ENCODE peak calls at places on chromosomes 16 and 17, in eight cellular contexts. K, P, R, C, F, Q, G and O are unnamed samples.

GRCh38 chr17:7132511-7133094 is 18.0 kb upstream of the ASGR2 start:
- DNase-seq in K (no peak), G (no peak), F (no peak), C (peak), P (no peak), R (no peak), Q (peak), O (no peak)

GRCh38 chr17:76273923-76274558 is 8.9 kb downstream of the UBALD2 start:
- DNase-seq in K (no peak), P (no peak), C (no peak), G (no peak), Q (no peak), R (no peak), F (no peak), O (no peak)

GRCh38 chr17:41967141-41967920 is 736 bp downstream of the CNP start:
- DNase-seq in K (peak), Q (peak), G (no peak), R (peak), F (no peak), P (no peak), C (no peak), O (peak)

GRCh38 chr16:48013476-48013875 is 142.3 kb downstream of the ABCC12 start:
- DNase-seq in R (peak), P (no peak), C (no peak), F (no peak), Q (no peak), K (peak), G (no peak), O (peak)

GRCh38 chr17:42387663-42388380 is 420 bp downstream of the STAT3 start:
- DNase-seq in P (no peak), F (no peak), K (peak), C (peak), Q (peak), R (peak), G (no peak), O (peak)

GRCh38 chr17:82400830-82401229 is 17.3 kb upstream of the HEXD start:
- DNase-seq in F (no peak), K (no peak), G (no peak), Q (peak), R (no peak), P (no peak), C (no peak), O (no peak)

GRCh38 chr16:21084631-21085235 is 65.9 kb downstream of the DNAH3 start:
- DNase-seq in G (no peak), R (no peak), P (no peak), K (no peak), F (no peak), C (no peak), Q (no peak), O (no peak)

GRCh38 chr16:17414421-17414820 is 56.3 kb downstream of the XYLT1 start:
- DNase-seq in Q (no peak), C (no peak), K (no peak), P (no peak), F (no peak), G (no peak), R (no peak), O (no peak)

GRCh38 chr17:50468120-50469004 is at the start of gene CHAD:
- DNase-seq in C (peak), G (no peak), F (no peak), Q (no peak), P (no peak), R (no peak), K (no peak), O (no peak)

GRCh38 chr17:78985395-78985794 is 5.7 kb upstream of the LGALS3BP start:
- DNase-seq in R (no peak), C (no peak), P (no peak), K (no peak), F (no peak), Q (no peak), G (no peak), O (no peak)

GRCh38 chr16:85564277-85565051 is 48.7 kb upstream of the GSE1 start:
- DNase-seq in P (no peak), G (no peak), K (no peak), C (no peak), Q (no peak), R (peak), F (no peak), O (peak)

GRCh38 chr17:17139972-17140589 is 66.1 kb downstream of the PLD6 start:
- DNase-seq in F (no peak), G (no peak), P (no peak), C (no peak), K (no peak), Q (no peak), R (peak), O (no peak)

GRCh38 chr16:73572135-73572534 is 524.2 kb upstream of the ZFHX3 start:
- DNase-seq in G (no peak), Q (no peak), K (no peak), R (no peak), P (no peak), F (no peak), C (no peak), O (peak)

GRCh38 chr17:45719335-45720071 is 64.6 kb upstream of the CRHR1 start:
- DNase-seq in K (peak), P (peak), C (peak), Q (no peak), R (peak), G (peak), F (peak), O (peak)

GRCh38 chr16:23504076-23504452 is 6.2 kb downstream of the GGA2 start:
- DNase-seq in C (no peak), G (peak), Q (no peak), R (peak), K (peak), P (no peak), F (peak), O (peak)

GRCh38 chr17:32265192-32265895 is at the start of gene RHBDL3:
- DNase-seq in Q (peak), P (no peak), C (no peak), F (no peak), R (no peak), G (no peak), K (no peak), O (no peak)
- TF ChIP-seq CTCF in Q (no peak), P (no peak), C (no peak), F (no peak), R (no peak), G (no peak), K (no peak), O (no peak)

GRCh38 chr17:35063514-35064223 is at the start of gene RFFL:
- DNase-seq in C (peak), P (peak), Q (peak), F (peak), R (peak), G (peak), K (peak), O (peak)
- TF ChIP-seq CTCF in C (no peak), P (peak), Q (peak), F (no peak), R (no peak), G (peak), K (peak), O (no peak)

GRCh38 chr16:14308357-14308723 is 237.2 kb downstream of the MRTFB start:
- DNase-seq in K (no peak), G (no peak), Q (no peak), C (no peak), P (no peak), F (no peak), R (no peak), O (no peak)
- TF ChIP-seq CTCF in K (no peak), G (no peak), Q (no peak), C (no peak), P (no peak), F (no peak), R (peak), O (no peak)

DNA sequence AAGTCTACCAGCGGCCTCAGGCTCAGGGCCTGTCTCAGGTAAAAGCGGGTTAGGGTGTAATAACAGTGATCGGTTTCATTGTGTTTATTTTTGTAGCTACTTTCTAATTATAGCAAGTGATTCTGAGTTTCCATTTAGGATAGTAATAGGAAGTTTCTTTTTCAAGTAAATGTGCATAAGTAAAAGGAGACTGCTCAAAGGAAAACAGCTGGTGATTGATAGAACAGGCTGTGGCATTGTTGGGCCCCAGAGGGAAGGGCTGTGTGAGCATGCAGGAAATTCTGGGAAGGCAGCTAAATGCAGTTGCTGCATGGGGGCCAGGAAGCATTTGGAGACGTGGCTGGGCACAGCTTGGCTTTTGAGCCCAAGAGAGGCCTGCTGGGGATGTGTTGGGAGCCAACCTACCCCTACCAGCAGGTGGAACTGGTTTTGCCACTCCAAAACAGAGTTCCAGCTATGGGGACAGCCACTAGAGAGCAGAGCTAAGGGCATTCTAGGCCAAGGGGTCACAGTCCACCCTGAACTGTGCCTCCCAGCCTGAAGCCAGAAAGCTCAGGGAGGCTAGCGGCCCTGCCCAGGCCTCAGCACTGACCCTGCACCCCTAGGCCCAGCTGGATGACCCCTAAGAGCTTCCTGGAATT is 12.6 kb downstream of the SNX20 start:
- DNase-seq in G (no peak), Q (no peak), R (no peak), F (no peak), C (peak), K (no peak), P (no peak), O (no peak)
- TF ChIP-seq CTCF in G (no peak), Q (no peak), R (no peak), F (no peak), C (no peak), K (no peak), P (no peak), O (no peak)